ENCODE peak calls at places on chromosomes 1 and 21, in four cellular contexts. One of them, this sample, is unnamed.

GRCh38 chr1:192588546-192588945 is 13.0 kb downstream of the RGS1 start:
- DNase-seq in heart left ventricle: no peak
- DNase-seq in uterus: no peak
- DNase-seq in stomach: no peak
- DNase-seq in this sample: no peak

GRCh38 chr1:115227683-115228082 is 110.4 kb downstream of the NGF start:
- DNase-seq in heart left ventricle: no peak
- DNase-seq in uterus: no peak
- DNase-seq in stomach: no peak
- DNase-seq in this sample: no peak

GRCh38 chr1:174077755-174078490 is 55.8 kb upstream of the RC3H1 start:
- DNase-seq in heart left ventricle: no peak
- DNase-seq in uterus: no peak
- DNase-seq in stomach: no peak
- DNase-seq in this sample: no peak

GRCh38 chr1:115210302-115210711 is 121.0 kb upstream of the TSPAN2 start:
- DNase-seq in heart left ventricle: no peak
- DNase-seq in uterus: no peak
- DNase-seq in stomach: no peak
- DNase-seq in this sample: no peak

GRCh38 chr1:224381880-224382548 is 25.3 kb downstream of the CNIH4 start:
- DNase-seq in heart left ventricle: no peak
- DNase-seq in uterus: no peak
- DNase-seq in stomach: no peak
- DNase-seq in this sample: no peak

GRCh38 chr21:16250282-16250681 is 520.5 kb downstream of the USP25 start:
- DNase-seq in heart left ventricle: no peak
- DNase-seq in uterus: no peak
- DNase-seq in stomach: no peak
- DNase-seq in this sample: no peak

GRCh38 chr1:51990478-51990965 is at the start of gene RAB3B:
- DNase-seq in heart left ventricle: no peak
- DNase-seq in uterus: peak
- DNase-seq in stomach: peak
- DNase-seq in this sample: peak

GRCh38 chr21:17527240-17527639 is 14.4 kb downstream of the CXADR start:
- DNase-seq in heart left ventricle: no peak
- DNase-seq in uterus: no peak
- DNase-seq in stomach: no peak
- DNase-seq in this sample: no peak

GRCh38 chr21:23921670-23922418 is 1685.4 kb downstream of the MRPL39 start:
- DNase-seq in heart left ventricle: no peak
- DNase-seq in uterus: no peak
- DNase-seq in stomach: no peak
- DNase-seq in this sample: no peak

GRCh38 chr1:62294211-62294610 is 25.0 kb downstream of the KANK4 start:
- DNase-seq in heart left ventricle: no peak
- DNase-seq in uterus: no peak
- DNase-seq in stomach: peak
- DNase-seq in this sample: no peak

GRCh38 chr1:186615332-186615731 is 64.9 kb downstream of the PTGS2 start:
- DNase-seq in heart left ventricle: no peak
- DNase-seq in uterus: no peak
- DNase-seq in stomach: no peak
- DNase-seq in this sample: no peak

GRCh38 chr1:183651621-183652020 is 1.5 kb downstream of the APOBEC4 start:
- DNase-seq in heart left ventricle: no peak
- DNase-seq in uterus: no peak
- DNase-seq in stomach: no peak
- DNase-seq in this sample: no peak

GRCh38 chr1:63971557-63971956 is 197.7 kb downstream of the ROR1 start:
- DNase-seq in heart left ventricle: no peak
- DNase-seq in uterus: no peak
- DNase-seq in stomach: no peak
- DNase-seq in this sample: no peak

GRCh38 chr1:8858112-8858668 is 20.3 kb downstream of the ENO1 start:
- DNase-seq in heart left ventricle: peak
- DNase-seq in uterus: no peak
- DNase-seq in stomach: peak
- DNase-seq in this sample: no peak

GRCh38 chr1:8326265-8326664 is 8.4 kb downstream of the SLC45A1 start:
- DNase-seq in heart left ventricle: no peak
- DNase-seq in uterus: no peak
- DNase-seq in stomach: no peak
- DNase-seq in this sample: no peak

GRCh38 chr1:40630488-40631223 is 34.8 kb downstream of the RIMS3 start:
- DNase-seq in heart left ventricle: no peak
- DNase-seq in uterus: no peak
- DNase-seq in stomach: peak
- DNase-seq in this sample: no peak

GRCh38 chr1:94819584-94819944 is 593 bp upstream of the SLC44A3 start:
- DNase-seq in heart left ventricle: no peak
- DNase-seq in uterus: no peak
- DNase-seq in stomach: no peak
- DNase-seq in this sample: no peak

GRCh38 chr1:65002508-65003315 is 36.4 kb upstream of the JAK1 start:
- DNase-seq in heart left ventricle: peak
- DNase-seq in uterus: peak
- DNase-seq in stomach: peak
- DNase-seq in this sample: peak

GRCh38 chr1:52032785-52033131 is 852 bp downstream of the KTI12 start:
- DNase-seq in heart left ventricle: peak
- DNase-seq in uterus: peak
- DNase-seq in stomach: peak
- DNase-seq in this sample: peak

GRCh38 chr1:100502052-100502792 is 35.7 kb upstream of the GPR88 start:
- DNase-seq in heart left ventricle: no peak
- DNase-seq in uterus: no peak
- DNase-seq in stomach: no peak
- DNase-seq in this sample: no peak

GRCh38 chr1:171937938-171938337 is 96.6 kb downstream of the DNM3 start:
- DNase-seq in heart left ventricle: no peak
- DNase-seq in uterus: no peak
- DNase-seq in stomach: no peak
- DNase-seq in this sample: no peak

DNA sequence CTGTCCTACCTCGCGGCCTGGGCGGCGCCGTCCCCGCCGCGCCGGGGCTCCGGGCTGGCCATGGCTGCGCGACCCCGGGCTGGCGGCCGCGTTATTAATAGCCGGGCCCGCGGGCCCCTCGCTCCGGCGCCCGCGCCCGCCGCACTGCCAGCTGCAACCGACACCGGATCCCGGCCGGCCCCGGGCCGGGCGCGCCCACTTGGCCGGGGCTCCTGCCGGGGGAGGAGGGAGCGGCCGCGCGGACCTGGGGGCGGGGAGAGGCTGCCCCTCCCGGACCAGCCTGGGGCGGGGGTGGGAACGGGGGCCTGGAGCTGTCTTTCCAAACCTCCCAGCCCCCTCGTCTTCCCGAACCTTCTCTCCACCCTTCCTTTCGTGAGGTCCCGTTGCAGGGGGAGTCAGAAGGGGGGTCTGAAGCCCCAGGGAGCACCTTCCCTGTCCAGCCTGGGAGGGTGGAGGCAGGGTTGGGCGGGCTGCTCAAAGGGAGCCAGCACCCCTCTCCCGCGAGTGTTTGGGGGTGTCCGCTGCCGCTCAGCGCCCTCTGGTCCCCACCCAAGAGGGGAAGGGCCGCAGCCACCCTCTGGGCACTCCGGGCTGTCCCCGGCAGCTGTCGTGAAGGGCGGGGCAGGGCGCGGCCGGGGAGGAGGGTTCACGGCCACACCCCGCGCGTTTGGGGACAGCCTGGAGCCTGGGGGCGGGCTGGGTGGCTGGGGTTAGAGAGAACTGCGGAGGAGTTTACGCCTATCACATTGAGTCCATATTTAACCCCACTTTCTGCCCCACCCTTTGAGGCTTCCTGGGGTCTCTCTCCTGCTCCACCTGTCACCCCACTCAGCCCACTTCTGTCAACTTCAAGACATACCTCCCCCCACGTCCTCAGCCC is at the start of gene SYNC:
- DNase-seq in heart left ventricle: peak
- DNase-seq in uterus: peak
- DNase-seq in stomach: peak
- DNase-seq in this sample: peak
- TF ChIP-seq POLR2A in heart left ventricle: peak
- TF ChIP-seq POLR2A in uterus: no peak
- TF ChIP-seq POLR2A in stomach: no peak
- TF ChIP-seq POLR2A in this sample: no peak

GRCh38 chr1:23367451-23367790 is 2.2 kb downstream of the ZNF436 start:
- DNase-seq in heart left ventricle: no peak
- DNase-seq in uterus: no peak
- DNase-seq in stomach: no peak
- DNase-seq in this sample: no peak

GRCh38 chr1:23366598-23366997 is 3.0 kb downstream of the ZNF436 start:
- DNase-seq in heart left ventricle: no peak
- DNase-seq in uterus: no peak
- DNase-seq in stomach: no peak
- DNase-seq in this sample: no peak

GRCh38 chr1:23369335-23370013 is at the start of gene ZNF436:
- DNase-seq in heart left ventricle: peak
- DNase-seq in uterus: peak
- DNase-seq in stomach: peak
- DNase-seq in this sample: no peak

GRCh38 chr1:23368562-23369334 is 888 bp downstream of the ZNF436 start:
- DNase-seq in heart left ventricle: peak
- DNase-seq in uterus: peak
- DNase-seq in stomach: peak
- DNase-seq in this sample: peak

DNA sequence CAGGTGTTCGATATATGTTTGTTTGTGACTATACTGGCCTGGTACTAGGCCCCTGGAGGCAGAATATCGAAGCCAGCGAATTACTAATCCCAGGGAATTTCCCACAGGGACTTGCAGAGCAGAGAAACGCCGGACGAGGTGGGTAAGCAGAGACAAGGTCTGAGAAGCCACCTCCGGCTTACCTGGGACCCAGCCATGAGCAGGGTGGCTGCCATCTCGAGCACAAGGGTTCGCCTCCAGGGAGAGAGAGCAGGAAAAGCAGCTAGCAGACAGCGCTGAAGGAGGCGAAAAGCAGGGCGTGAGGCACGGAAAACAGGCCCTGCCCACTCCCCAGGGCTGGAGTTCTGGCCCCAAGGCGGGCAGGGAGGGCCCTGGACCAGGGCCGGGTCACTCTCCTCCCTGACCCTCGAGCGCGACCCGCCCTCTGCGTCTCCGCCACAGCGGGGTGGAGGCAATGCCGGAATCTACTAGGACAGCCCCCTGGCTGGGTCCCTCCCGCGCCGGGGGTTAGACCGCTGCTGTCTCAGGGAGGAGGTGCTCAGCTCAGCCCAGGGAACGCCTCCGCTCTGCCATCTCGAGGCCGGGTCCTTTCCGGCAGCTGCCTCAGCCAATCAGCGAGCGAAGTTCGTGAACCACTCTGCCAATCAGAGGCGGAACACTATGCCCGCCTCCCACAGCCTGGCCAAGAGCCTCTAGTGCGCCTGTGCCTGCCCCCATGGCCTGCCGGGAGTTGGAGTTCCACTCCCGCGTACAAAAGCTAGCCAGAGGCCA is 1.7 kb downstream of the ZNF436 start:
- DNase-seq in heart left ventricle: peak
- DNase-seq in uterus: peak
- DNase-seq in stomach: peak
- DNase-seq in this sample: peak
- TF ChIP-seq POLR2A in heart left ventricle: peak
- TF ChIP-seq POLR2A in uterus: peak
- TF ChIP-seq POLR2A in stomach: no peak
- TF ChIP-seq POLR2A in this sample: peak

GRCh38 chr21:32172106-32172505 is 106.7 kb downstream of the MIS18A start:
- DNase-seq in heart left ventricle: no peak
- DNase-seq in uterus: no peak
- DNase-seq in stomach: no peak
- DNase-seq in this sample: no peak
- TF ChIP-seq POLR2A in heart left ventricle: no peak
- TF ChIP-seq POLR2A in uterus: no peak
- TF ChIP-seq POLR2A in stomach: no peak
- TF ChIP-seq POLR2A in this sample: no peak

DNA sequence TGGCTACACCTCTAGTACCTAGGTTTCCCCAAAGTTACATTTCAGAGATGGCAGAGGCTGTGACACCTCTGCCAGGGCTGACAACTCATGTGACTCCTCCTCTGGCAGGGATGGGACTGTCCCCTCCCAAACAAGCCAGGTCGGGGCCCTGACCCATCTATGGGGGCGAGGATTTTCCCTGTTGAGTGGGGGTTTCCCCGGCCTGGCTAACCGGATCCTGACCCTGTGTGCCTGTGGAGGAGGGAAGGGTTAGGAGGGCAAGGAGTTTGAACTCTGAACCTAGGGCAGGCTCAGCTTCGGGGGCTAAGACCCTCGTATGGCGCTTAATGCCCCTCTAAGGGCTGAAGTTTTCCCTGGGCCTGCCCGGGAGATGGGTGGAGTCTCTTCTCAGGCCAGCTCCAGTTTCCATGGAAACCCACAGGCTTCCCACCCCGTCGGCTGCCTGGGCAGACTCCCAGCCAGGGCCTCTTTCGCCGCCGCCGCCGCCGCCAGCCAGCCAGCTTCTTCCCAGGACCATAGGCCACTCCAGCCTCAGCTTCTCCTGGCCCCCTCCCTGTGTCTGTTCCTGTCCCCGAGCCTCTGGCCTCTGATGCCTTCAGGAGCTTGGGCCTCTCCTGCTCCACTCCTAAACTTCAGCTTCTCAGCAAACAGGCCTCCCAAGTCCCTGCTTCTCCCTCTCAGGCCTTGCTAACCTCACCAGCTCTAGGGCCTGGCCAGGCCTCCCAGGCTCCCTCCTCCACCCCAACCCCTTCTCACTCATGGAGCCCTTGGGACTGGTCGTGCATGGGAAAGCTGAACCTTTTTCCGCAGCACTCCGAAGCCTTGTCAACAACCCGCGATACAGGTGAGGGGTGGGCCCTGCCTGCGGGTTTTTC is at the start of gene BTBD19:
- DNase-seq in heart left ventricle: peak
- DNase-seq in uterus: peak
- DNase-seq in stomach: peak
- DNase-seq in this sample: no peak
- TF ChIP-seq POLR2A in heart left ventricle: peak
- TF ChIP-seq POLR2A in uterus: peak
- TF ChIP-seq POLR2A in stomach: no peak
- TF ChIP-seq POLR2A in this sample: no peak

GRCh38 chr1:111507411-111508201 is 4.2 kb upstream of the ADORA3 start:
- DNase-seq in heart left ventricle: peak
- DNase-seq in uterus: peak
- DNase-seq in stomach: peak
- DNase-seq in this sample: peak
- TF ChIP-seq POLR2A in heart left ventricle: no peak
- TF ChIP-seq POLR2A in uterus: no peak
- TF ChIP-seq POLR2A in stomach: no peak
- TF ChIP-seq POLR2A in this sample: peak